ENCODE peak calls at places on chromosomes 13 and 19, in four cellular contexts. W is testis, J is uterus, G is K562. R is an unnamed sample.

GRCh38 chr13:52414051-52414450 is 8.1 kb upstream of the THSD1 start:
- DNase-seq in W (no peak), J (no peak), G (no peak), R (no peak)

GRCh38 chr19:56163097-56163496 is 12.7 kb upstream of the GALP start:
- DNase-seq in W (no peak), J (no peak), G (no peak), R (no peak)

GRCh38 chr13:83666126-83666525 is 216.1 kb downstream of the SLITRK1 start:
- DNase-seq in W (no peak), J (no peak), G (no peak), R (no peak)

GRCh38 chr19:47280183-47280797 is 5.6 kb downstream of the INAFM1 start:
- DNase-seq in W (peak; percentile 40), J (peak; percentile 36), G (peak; percentile 73), R (no peak)

GRCh38 chr19:55208880-55209429 is 346 bp downstream of the PTPRH start:
- DNase-seq in W (no peak), J (no peak), G (no peak), R (no peak)

GRCh38 chr13:89755729-89756492 is 1591.6 kb upstream of the MIR17HG start:
- DNase-seq in W (no peak), J (no peak), G (no peak), R (no peak)

GRCh38 chr19:4977299-4978174 is 8.6 kb downstream of the KDM4B start:
- DNase-seq in W (peak; percentile 42), J (peak; percentile 85), G (no peak), R (peak; percentile 59)

GRCh38 chr13:83065136-83065535 is 817.1 kb downstream of the SLITRK1 start:
- DNase-seq in W (peak; percentile 77), J (no peak), G (no peak), R (no peak)

GRCh38 chr19:993361-993830 is 6.8 kb upstream of the GRIN3B start:
- DNase-seq in W (no peak), J (no peak), G (no peak), R (no peak)

GRCh38 chr13:80040219-80040976 is 300.5 kb downstream of the SPRY2 start:
- DNase-seq in W (no peak), J (no peak), G (no peak), R (peak; percentile 17)

GRCh38 chr13:90950134-90950533 is 397.4 kb upstream of the MIR17HG start:
- DNase-seq in W (no peak), J (no peak), G (no peak), R (no peak)

GRCh38 chr19:756232-756631 is 5.3 kb downstream of the MISP start:
- DNase-seq in W (peak; percentile 89), J (no peak), G (peak; percentile 89), R (peak; percentile 50)

GRCh38 chr19:31099470-31100190 is 249.6 kb downstream of the TSHZ3 start:
- DNase-seq in W (no peak), J (no peak), G (no peak), R (no peak)

GRCh38 chr19:7680606-7681335 is at the start of gene TRAPPC5:
- DNase-seq in W (peak; percentile 90), J (peak; percentile 67), G (peak; percentile 96), R (peak; percentile 90)

GRCh38 chr19:54188224-54188871 is 1.0 kb downstream of the MBOAT7 start:
- DNase-seq in W (peak; percentile 35), J (peak; percentile 43), G (peak; percentile 72), R (peak; percentile 85)

GRCh38 chr19:11059511-11060358 is 29.5 kb upstream of the LDLR start:
- DNase-seq in W (no peak), J (no peak), G (no peak), R (no peak)

GRCh38 chr13:112159575-112160547 is 92.9 kb downstream of the SOX1 start:
- DNase-seq in W (no peak), J (no peak), G (no peak), R (no peak)

GRCh38 chr13:53151692-53152421 is 123.2 kb downstream of the OLFM4 start:
- DNase-seq in W (peak; percentile 81), J (peak; percentile 31), G (peak; percentile 50), R (peak; percentile 5)

GRCh38 chr19:7386308-7386707 is 37.6 kb downstream of the ARHGEF18 start:
- DNase-seq in W (no peak), J (no peak), G (no peak), R (no peak)

GRCh38 chr13:44759723-44760360 is 183.7 kb upstream of the TSC22D1 start:
- DNase-seq in W (no peak), J (no peak), G (no peak), R (no peak)

GRCh38 chr19:8335343-8336071 is 7.6 kb downstream of the KANK3 start:
- DNase-seq in W (no peak), J (no peak), G (peak; percentile 47), R (no peak)

GRCh38 chr13:76773695-76774094 is 112.5 kb downstream of the KCTD12 start:
- DNase-seq in W (no peak), J (no peak), G (no peak), R (no peak)

GRCh38 chr13:48492123-48493075 is 40.5 kb downstream of the RCBTB2 start:
- DNase-seq in W (peak; percentile 76), J (peak; percentile 63), G (no peak), R (no peak)

GRCh38 chr13:52459668-52460067 is 4.4 kb downstream of the CKAP2 start:
- DNase-seq in W (no peak), J (no peak), G (no peak), R (no peak)

GRCh38 chr13:113853518-113854237 is 10.2 kb downstream of the GAS6 start:
- DNase-seq in W (peak; percentile 32), J (peak; percentile 50), G (no peak), R (no peak)

GRCh38 chr13:113851480-113851803 is 12.4 kb downstream of the GAS6 start:
- DNase-seq in W (no peak), J (no peak), G (no peak), R (no peak)

GRCh38 chr13:113851826-113852535 is 11.9 kb downstream of the GAS6 start:
- DNase-seq in W (peak; percentile 13), J (peak; percentile 11), G (no peak), R (no peak)

GRCh38 chr13:113854238-113855011 is 9.5 kb downstream of the GAS6 start:
- DNase-seq in W (peak; percentile 55), J (peak; percentile 13), G (no peak), R (no peak)

DNA sequence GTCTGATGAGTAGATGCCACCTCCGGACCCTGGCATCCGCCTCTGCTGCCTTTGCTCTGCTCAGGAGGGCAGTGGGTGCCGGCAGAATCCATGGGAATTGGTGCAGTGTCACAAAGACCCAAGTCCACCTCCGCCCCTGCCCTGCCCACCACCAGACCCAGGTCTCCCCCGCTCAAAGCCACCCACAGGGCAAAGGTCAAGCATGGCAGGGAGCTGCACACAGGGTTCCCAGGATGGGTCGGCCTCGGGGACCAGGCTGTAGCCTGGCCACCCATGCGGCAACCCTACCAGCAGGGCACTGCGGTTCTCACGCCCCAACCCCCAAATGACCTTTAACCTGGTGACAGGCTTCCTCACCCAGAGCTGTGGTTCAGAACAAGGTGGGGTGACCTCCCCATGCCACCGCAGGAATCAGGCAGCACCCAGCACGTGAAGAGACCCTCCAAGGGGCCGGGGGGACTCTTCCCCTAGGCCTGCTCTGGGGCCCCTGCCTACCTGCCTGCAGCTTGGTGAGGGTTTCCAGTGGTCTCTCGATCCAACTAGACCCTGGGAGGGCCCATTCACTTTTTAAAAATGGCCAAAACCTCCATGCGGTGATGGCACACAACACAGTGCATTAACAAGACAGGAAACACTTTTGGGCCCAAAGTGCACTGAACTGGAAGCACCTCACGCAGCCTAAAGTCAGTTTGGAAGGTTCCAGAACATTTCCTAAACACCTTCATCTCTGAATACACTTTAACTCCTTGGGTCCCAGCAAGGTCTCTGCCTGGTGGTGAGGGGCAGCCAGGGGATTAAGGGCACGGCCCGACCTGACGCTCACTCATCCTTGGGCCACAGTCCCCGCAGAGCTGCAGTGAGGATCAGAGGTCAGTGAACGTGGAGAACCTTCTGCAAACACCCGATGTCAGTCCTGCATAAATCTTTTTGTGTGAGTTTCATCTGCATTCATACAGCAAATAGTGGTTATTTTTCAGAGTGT is 11.0 kb downstream of the GAS6 start:
- DNase-seq in W (peak; percentile 14), J (peak; percentile 16), G (no peak), R (no peak)
- TF ChIP-seq POLR2A in W (no peak), J (no peak), G (no peak), R (no peak)

GRCh38 chr19:51124729-51125128 is at the start of gene SIGLEC9:
- DNase-seq in W (peak; percentile 75), J (no peak), G (no peak), R (no peak)
- TF ChIP-seq POLR2A in W (no peak), J (no peak), G (no peak), R (no peak)

GRCh38 chr13:106534844-106535551 is 464 bp downstream of the EFNB2 start:
- DNase-seq in W (no peak), J (no peak), G (peak; percentile 29), R (peak; percentile 51)

GRCh38 chr13:106536244-106537034 is 977 bp upstream of the EFNB2 start:
- DNase-seq in W (peak; percentile 95), J (peak; percentile 85), G (peak; percentile 63), R (peak; percentile 97)

GRCh38 chr13:106533940-106534843 is 1.3 kb downstream of the EFNB2 start:
- DNase-seq in W (peak; percentile 57), J (peak; percentile 38), G (no peak), R (peak; percentile 76)

GRCh38 chr13:106537521-106537920 is 2.1 kb upstream of the EFNB2 start:
- DNase-seq in W (no peak), J (no peak), G (no peak), R (no peak)

DNA sequence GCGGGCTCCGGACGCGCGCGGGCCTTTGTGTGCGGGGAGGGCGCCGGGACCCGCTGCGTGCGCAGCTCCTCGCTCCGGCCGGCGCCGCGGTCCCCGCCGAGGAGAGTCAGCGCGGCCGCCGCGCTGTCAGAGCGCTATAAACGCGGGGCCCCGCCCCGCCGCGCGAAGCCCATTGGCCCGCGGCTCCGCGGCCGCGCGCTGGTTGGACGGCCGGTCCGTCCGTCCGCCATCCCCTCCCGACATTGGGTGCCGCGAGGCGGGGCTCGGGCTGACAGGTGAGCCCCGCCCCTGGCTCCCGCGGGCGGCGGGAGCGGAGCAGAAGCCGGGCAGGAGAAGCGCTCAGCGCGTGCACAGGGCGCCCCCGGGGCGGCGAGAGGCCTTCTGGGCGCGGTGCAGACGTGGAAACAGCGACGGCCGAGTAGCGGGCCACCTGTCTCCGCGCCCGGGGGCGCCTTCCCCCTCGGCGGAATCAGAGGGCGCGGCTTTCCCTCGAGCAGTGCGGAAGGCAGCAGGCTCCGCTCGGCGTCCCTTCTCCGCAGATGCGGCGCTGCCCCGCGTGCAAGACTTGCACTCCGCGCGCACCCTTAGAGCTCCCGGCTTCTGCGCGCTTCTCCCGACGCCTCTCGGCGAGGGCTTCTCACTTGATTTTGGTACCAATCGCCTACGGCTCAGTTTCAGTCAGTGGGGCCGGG is at the start of gene EFNB2:
- DNase-seq in W (peak; percentile 88), J (peak; percentile 78), G (peak; percentile 97), R (peak; percentile 99)
- TF ChIP-seq POLR2A in W (no peak), J (peak; percentile 86), G (no peak), R (peak; percentile 94)

DNA sequence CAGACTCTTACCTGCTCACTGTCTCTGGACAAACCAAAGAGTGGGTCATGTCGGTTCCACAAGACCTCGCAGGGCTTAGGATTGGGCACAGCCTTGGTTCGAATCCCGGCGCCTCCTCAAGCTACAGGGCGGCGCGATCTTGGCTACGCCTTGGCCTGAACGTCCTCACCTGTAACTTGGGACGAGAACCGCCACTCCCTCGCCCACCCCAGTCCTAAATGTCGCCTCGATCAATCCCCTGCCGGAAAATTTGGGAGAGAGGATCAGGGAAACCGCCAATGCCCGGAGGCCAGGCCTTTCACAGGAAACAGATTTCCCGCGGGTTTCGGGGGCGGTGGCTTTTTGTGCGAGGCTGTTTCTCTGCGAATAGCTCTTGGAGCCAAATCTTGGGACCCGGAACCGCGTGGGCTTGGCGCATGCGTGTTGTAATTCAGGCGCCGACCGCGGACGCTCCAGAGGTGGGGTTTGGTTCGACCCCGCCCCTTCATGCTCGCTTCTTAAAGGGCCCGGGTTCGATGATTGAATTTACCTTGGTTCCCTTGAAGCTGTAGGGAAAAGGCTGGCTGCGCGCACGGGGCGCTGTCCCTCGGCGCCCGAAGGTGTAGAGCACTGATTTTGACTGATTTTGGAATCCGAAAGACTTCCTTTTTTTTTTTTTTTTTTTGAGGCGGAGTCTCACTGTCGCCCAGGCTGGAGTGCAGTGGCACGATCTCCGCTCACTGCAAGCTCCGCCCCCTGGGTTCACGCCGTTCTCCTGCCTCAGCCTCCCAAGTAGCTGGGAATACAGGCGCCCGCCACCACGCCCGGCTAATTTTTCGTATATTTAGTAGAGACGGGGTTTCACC is at the start of gene NR2C2AP:
- DNase-seq in W (peak; percentile 92), J (peak; percentile 91), G (peak; percentile 95), R (peak; percentile 97)
- TF ChIP-seq POLR2A in W (no peak), J (no peak), G (peak; percentile 78), R (peak; percentile 23)